ENCODE peak calls at places on chromosomes 11 and 22, in seven cellular contexts. P is SK-N-SH, M is HepG2, F is HCT116, H is H1, J is K562, U is GM12878. W is an unnamed sample.

GRCh38 chr11:95599959-95600586 is 189.5 kb downstream of the FAM76B start:
- DNase-seq in P (peak), M (no peak), F (no peak), H (no peak), J (no peak), U (no peak), W (no peak)

GRCh38 chr22:41217553-41218157 is 12.5 kb downstream of the L3MBTL2 start:
- DNase-seq in P (no peak), M (no peak), F (no peak), H (no peak), J (peak), U (no peak), W (peak)

GRCh38 chr22:48888466-48889208 is 939.0 kb downstream of the BRD1 start:
- DNase-seq in P (no peak), M (no peak), F (no peak), H (no peak), J (no peak), U (no peak), W (no peak)

GRCh38 chr11:46322759-46323158 is 24.5 kb upstream of the DGKZ start:
- DNase-seq in P (no peak), M (no peak), F (peak), H (no peak), J (peak), U (no peak), W (no peak)

GRCh38 chr11:47508595-47509555 is 44.1 kb downstream of the CELF1 start:
- DNase-seq in P (no peak), M (no peak), F (no peak), H (no peak), J (no peak), U (no peak), W (no peak)

GRCh38 chr11:106986261-106986660 is 32.0 kb downstream of the GUCY1A2 start:
- DNase-seq in P (no peak), M (no peak), F (no peak), H (no peak), J (no peak), U (no peak), W (no peak)

GRCh38 chr22:36790648-36791047 is 14.7 kb upstream of the IFT27 start:
- DNase-seq in P (no peak), M (no peak), F (no peak), H (no peak), J (peak), U (no peak), W (no peak)

GRCh38 chr11:46279393-46280099 is 2.1 kb downstream of the CREB3L1 start:
- DNase-seq in P (peak), M (no peak), F (no peak), H (no peak), J (peak), U (no peak), W (peak)

GRCh38 chr22:41240377-41241132 is at the start of gene CHADL:
- DNase-seq in P (peak), M (peak), F (no peak), H (no peak), J (no peak), U (no peak), W (no peak)

GRCh38 chr11:76313913-76314740 is 66.8 kb downstream of the THAP12 start:
- DNase-seq in P (no peak), M (no peak), F (no peak), H (peak), J (no peak), U (no peak), W (no peak)

GRCh38 chr11:76602431-76602861 is 68.1 kb downstream of the LRRC32 start:
- DNase-seq in P (peak), M (no peak), F (no peak), H (no peak), J (peak), U (no peak), W (peak)

DNA sequence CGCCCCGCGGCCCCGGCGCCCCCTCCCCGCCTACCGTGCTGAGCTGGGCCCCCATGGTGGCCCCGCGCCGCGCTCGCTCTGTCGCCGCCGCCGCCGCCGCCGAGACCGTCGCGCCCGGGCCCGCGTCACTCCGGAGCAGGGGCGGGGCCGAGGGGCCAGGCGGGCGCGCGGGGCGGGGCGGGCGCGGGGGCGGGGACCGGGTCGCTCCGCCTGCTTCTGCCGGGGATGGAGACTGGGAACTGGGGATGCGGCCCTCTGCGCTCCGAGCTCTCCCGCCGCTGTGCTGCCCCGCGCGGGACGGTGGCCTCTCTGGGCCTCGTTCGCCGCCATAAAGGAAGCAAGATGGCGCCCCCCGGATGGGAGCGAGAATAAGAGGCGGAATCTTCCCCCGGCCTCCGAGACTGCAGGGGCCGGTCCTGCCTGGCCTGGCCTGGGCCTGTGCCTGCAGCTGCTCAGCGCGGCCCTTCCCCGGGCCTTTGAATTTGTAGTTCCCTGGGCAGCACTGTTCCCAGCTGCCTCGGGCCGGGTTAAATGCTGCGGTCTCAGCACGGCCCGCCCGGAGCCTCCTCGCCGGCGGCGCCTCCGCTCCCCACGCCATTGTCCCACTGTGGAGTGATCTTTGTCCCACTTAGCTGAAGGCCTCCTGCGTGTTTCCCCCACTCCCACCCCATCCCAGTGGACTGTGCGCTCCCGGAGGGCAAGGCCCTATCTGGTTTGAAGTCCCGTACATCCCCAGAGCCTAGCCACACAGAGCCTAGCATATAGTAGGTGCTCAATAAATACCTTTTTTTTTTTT is at the start of gene CYB5R3:
- DNase-seq in P (peak), M (peak), F (peak), H (peak), J (peak), U (no peak), W (peak)
- TF ChIP-seq POLR2AphosphoS5 in P (no peak), M (peak), F (peak), H (peak), J (no peak), U (no peak), W (peak)

GRCh38 chr11:12287374-12288211 is 89.8 kb upstream of the PARVA start:
- DNase-seq in P (peak), M (peak), F (peak), H (peak), J (peak), U (no peak), W (peak)
- H3K9ac ChIP-seq in P (peak), M (no peak), F (peak), H (no peak), J (peak), U (no peak), W (peak)

GRCh38 chr11:123063396-123064267 is 1.7 kb upstream of the HSPA8 start:
- DNase-seq in P (no peak), M (peak), F (no peak), H (no peak), J (peak), U (no peak), W (peak)
- TF ChIP-seq POLR2AphosphoS5 in P (peak), M (no peak), F (peak), H (no peak), J (no peak), U (peak), W (peak)

GRCh38 chr22:18156878-18157713 is 7.1 kb downstream of the USP18 start:
- DNase-seq in P (peak), M (peak), F (peak), H (peak), J (peak), U (no peak), W (peak)
- H3K9ac ChIP-seq in P (no peak), M (no peak), F (no peak), H (no peak), J (no peak), U (no peak), W (peak)

GRCh38 chr11:507727-508515 is 879 bp upstream of the RNH1 start:
- DNase-seq in P (no peak), M (no peak), F (no peak), H (no peak), J (no peak), U (no peak), W (no peak)

GRCh38 chr11:504994-505344 is 2.1 kb downstream of the RNH1 start:
- DNase-seq in P (no peak), M (no peak), F (no peak), H (no peak), J (no peak), U (no peak), W (no peak)

GRCh38 chr11:508956-509355 is 1.9 kb upstream of the RNH1 start:
- DNase-seq in P (no peak), M (no peak), F (no peak), H (no peak), J (no peak), U (no peak), W (no peak)

GRCh38 chr11:506238-506949 is 648 bp downstream of the RNH1 start:
- DNase-seq in P (peak), M (peak), F (peak), H (peak), J (peak), U (peak), W (peak)

GRCh38 chr11:506950-507726 is at the start of gene RNH1:
- DNase-seq in P (peak), M (peak), F (peak), H (peak), J (peak), U (peak), W (peak)
- TF ChIP-seq POLR2AphosphoS5 in P (peak), M (no peak), F (no peak), H (peak), J (peak), U (no peak), W (peak)

GRCh38 chr11:73203322-73203721 is 14.8 kb upstream of the P2RY2 start:
- DNase-seq in P (no peak), M (no peak), F (no peak), H (no peak), J (no peak), U (no peak), W (no peak)
- H3K9ac ChIP-seq in P (no peak), M (no peak), F (no peak), H (no peak), J (no peak), U (no peak), W (no peak)

GRCh38 chr11:69131644-69132300 is 24.0 kb upstream of the SMIM38 start:
- DNase-seq in P (peak), M (peak), F (peak), H (peak), J (peak), U (no peak), W (peak)
- TF ChIP-seq POLR2AphosphoS5 in P (no peak), M (no peak), F (no peak), H (no peak), J (no peak), U (no peak), W (no peak)

GRCh38 chr11:118215765-118216164 is 9.0 kb downstream of the JAML start:
- DNase-seq in P (no peak), M (no peak), F (no peak), H (no peak), J (no peak), U (no peak), W (no peak)
- H3K9ac ChIP-seq in P (no peak), M (no peak), F (no peak), H (no peak), J (no peak), U (no peak), W (no peak)